ENCODE peak calls at places on chromosomes 4 and X, in nine cellular contexts. N is mammary epithelial cell; A is NCI-H69; V is renal cortical epithelial cell; M is head of caudate nucleus; I is stimulated activated CD4-positive, alpha-beta T cell treated with anti-CD3 and anti-CD28 coated beads, Interleukin-15, amount 100 ng/mL, for 1 hour; W is AG20443; P is AML-193; F is Peyer's patch. H is an unnamed sample.

GRCh38 chr4:118981171-118981838 is 92.7 kb downstream of the SYNPO2 start:
- DNase-seq in N (no peak), W (peak; percentile 32), M (no peak), P (no peak), A (peak; percentile 96), V (peak; percentile 66), F (no peak), I (no peak), H (peak; percentile 49)

GRCh38 chrX:104854188-104854587 is 288.2 kb downstream of the IL1RAPL2 start:
- DNase-seq in A (no peak), F (no peak), V (peak; percentile 19), N (peak; percentile 81), P (no peak), I (no peak), W (no peak), M (no peak), H (no peak)

GRCh38 chrX:154136627-154137161 is 7.3 kb upstream of the OPN1LW start:
- DNase-seq in M (peak; percentile 40), F (peak; percentile 71), W (peak; percentile 78), P (peak; percentile 15), N (peak; percentile 14), A (peak; percentile 74), V (peak; percentile 6), I (peak; percentile 54), H (no peak)

GRCh38 chr4:99762728-99763127 is 53.9 kb upstream of the DAPP1 start:
- DNase-seq in N (no peak), I (no peak), A (peak; percentile 51), W (no peak), F (no peak), V (no peak), P (no peak), M (no peak), H (no peak)

GRCh38 chrX:115360220-115360781 is 70.8 kb downstream of the LUZP4 start:
- DNase-seq in F (no peak), I (no peak), M (no peak), A (no peak), W (no peak), V (no peak), P (no peak), N (no peak), H (no peak)

GRCh38 chr4:86223472-86223871 is 136.4 kb downstream of the MAPK10 start:
- DNase-seq in N (peak; percentile 19), V (peak; percentile 27), W (peak; percentile 43), A (peak; percentile 61), I (no peak), P (peak; percentile 48), F (no peak), M (no peak), H (no peak)

GRCh38 chr4:110196206-110196870 is 2.1 kb downstream of the ELOVL6 start:
- DNase-seq in A (peak; percentile 70), P (peak; percentile 31), N (peak; percentile 40), W (peak; percentile 42), I (peak; percentile 20), F (peak; percentile 44), V (peak; percentile 15), M (peak; percentile 40), H (no peak)

GRCh38 chr4:155667538-155668511 is 1.2 kb downstream of the GUCY1A1 start:
- DNase-seq in N (peak; percentile 47), A (peak; percentile 51), V (peak; percentile 38), I (no peak), F (no peak), M (peak; percentile 48), W (peak; percentile 61), P (no peak), H (no peak)

GRCh38 chr4:124459922-124460301 is 252.6 kb downstream of the ANKRD50 start:
- DNase-seq in W (no peak), V (no peak), I (no peak), M (no peak), A (no peak), F (no peak), N (no peak), P (no peak), H (no peak)

GRCh38 chrX:40513012-40513411 is 67.8 kb upstream of the ATP6AP2 start:
- DNase-seq in F (no peak), P (no peak), N (no peak), M (no peak), I (no peak), V (no peak), W (no peak), A (no peak), H (no peak)

H was measured in epithelial cell of proximal tubule.